ENCODE peak calls at places on chromosomes 2 and 18, in four cellular contexts. Y, N, X and Z are unnamed samples.

GRCh38 chr18:24189007-24189528 is 50.2 kb downstream of the CABYR start:
- DNase-seq in N (no peak), X (no peak), Y (no peak), Z (no peak)

GRCh38 chr18:13480856-13481255 is 245.5 kb downstream of the FAM210A start:
- DNase-seq in N (no peak), Y (no peak), X (no peak), Z (no peak)

GRCh38 chr2:120480903-120481445 is 135.0 kb downstream of the INHBB start:
- DNase-seq in Y (no peak), X (peak; percentile 77), N (no peak), Z (no peak)

GRCh38 chr2:19868705-19869550 is 32.9 kb downstream of the TTC32 start:
- DNase-seq in X (no peak), Y (no peak), N (peak; percentile 62), Z (peak; percentile 42)

GRCh38 chr18:23994361-23994902 is 20.1 kb upstream of the TTC39C start:
- DNase-seq in N (no peak), Y (peak; percentile 44), X (peak; percentile 52), Z (no peak)

GRCh38 chr18:55353806-55354205 is 234.2 kb downstream of the TCF4 start:
- DNase-seq in X (no peak), Y (no peak), N (no peak), Z (no peak)

GRCh38 chr2:177984739-177985138 is 87.8 kb downstream of the PDE11A start:
- DNase-seq in N (no peak), X (no peak), Y (no peak), Z (no peak)

GRCh38 chr2:20633794-20634259 is 17.1 kb downstream of the HS1BP3 start:
- DNase-seq in Y (no peak), N (peak; percentile 23), X (no peak), Z (no peak)

GRCh38 chr2:26757873-26758789 is 6.0 kb upstream of the SLC35F6 start:
- DNase-seq in Y (peak; percentile 98), X (peak; percentile 92), N (peak; percentile 36), Z (no peak)

GRCh38 chr2:89767581-89768435 is 1076.3 kb downstream of the RPIA start:
- DNase-seq in Y (no peak), N (no peak), X (no peak), Z (no peak)

GRCh38 chr2:219595250-219595649 is 2.4 kb upstream of the STK11IP start:
- DNase-seq in Y (no peak), X (peak; percentile 43), N (no peak), Z (peak; percentile 72)

GRCh38 chr18:58369616-58370015 is 259.3 kb downstream of the ALPK2 start:
- DNase-seq in Y (no peak), N (no peak), X (no peak), Z (no peak)

GRCh38 chr18:74294526-74294925 is 2.8 kb upstream of the CYB5A start:
- DNase-seq in N (no peak), Y (no peak), X (no peak), Z (no peak)

GRCh38 chr2:67486041-67486796 is 89.1 kb downstream of the ETAA1 start:
- DNase-seq in X (no peak), N (no peak), Y (no peak), Z (no peak)

GRCh38 chr2:229043681-229044080 is 227.4 kb downstream of the PID1 start:
- DNase-seq in X (no peak), Y (no peak), N (no peak), Z (no peak)

GRCh38 chr2:200871151-200871550 is 6.7 kb upstream of the CLK1 start:
- DNase-seq in X (no peak), N (no peak), Y (no peak), Z (no peak)

GRCh38 chr2:110843496-110843895 is 111.1 kb downstream of the ACOXL start:
- DNase-seq in X (no peak), Y (no peak), N (no peak), Z (no peak)

GRCh38 chr2:25187729-25188350 is 19.5 kb upstream of the POMC start:
- DNase-seq in X (no peak), Y (no peak), N (no peak), Z (no peak)

GRCh38 chr18:31576670-31577069 is 15.0 kb upstream of the TTR start:
- DNase-seq in N (no peak), X (no peak), Y (no peak), Z (no peak)

GRCh38 chr2:156124458-156124857 is 208.1 kb downstream of the NR4A2 start:
- DNase-seq in X (no peak), N (no peak), Y (no peak), Z (no peak)

GRCh38 chr2:112888350-112888749 is 22.6 kb upstream of the IL37 start:
- DNase-seq in N (no peak), Y (no peak), X (no peak), Z (no peak)

GRCh38 chr2:161965994-161966393 is 108.0 kb downstream of the DPP4 start:
- DNase-seq in X (no peak), Y (no peak), N (no peak), Z (no peak)

GRCh38 chr2:28160986-28161425 is 231.7 kb upstream of the FOSL2 start:
- DNase-seq in Y (peak; percentile 77), X (no peak), N (no peak), Z (no peak)

GRCh38 chr2:159093496-159093895 is 125.1 kb downstream of the TANC1 start:
- DNase-seq in X (no peak), Y (no peak), N (no peak), Z (no peak)

GRCh38 chr2:72981516-72981915 is 64.2 kb downstream of the EMX1 start:
- DNase-seq in N (no peak), Y (no peak), X (no peak), Z (peak; percentile 24)

GRCh38 chr2:27627963-27628766 is 647 bp downstream of the CCDC121 start:
- DNase-seq in Y (peak; percentile 50), X (peak; percentile 45), N (no peak), Z (no peak)

GRCh38 chr2:241224068-241224850 is 35.8 kb downstream of the ANO7 start:
- DNase-seq in N (no peak), Y (no peak), X (peak; percentile 87), Z (no peak)

GRCh38 chr2:108908717-108909077 is 80.3 kb downstream of the EDAR start:
- DNase-seq in N (no peak), Y (no peak), X (no peak), Z (no peak)

GRCh38 chr2:179751184-179751809 is 110.1 kb downstream of the ZNF385B start:
- DNase-seq in X (peak; percentile 27), N (no peak), Y (peak; percentile 27), Z (no peak)

GRCh38 chr2:23436346-23437099 is 51.5 kb downstream of the KLHL29 start:
- DNase-seq in N (peak; percentile 38), X (no peak), Y (no peak), Z (no peak)

GRCh38 chr2:120868366-120868765 is 132.7 kb downstream of the GLI2 start:
- DNase-seq in X (no peak), N (no peak), Y (no peak), Z (no peak)

GRCh38 chr2:144596074-144596871 is 76.4 kb upstream of the ZEB2 start:
- DNase-seq in X (peak; percentile 33), Y (peak; percentile 34), N (no peak), Z (peak; percentile 84)
- TF ChIP-seq ESRRA in X (no peak), Y (no peak), N (no peak), Z (no peak)

GRCh38 chr2:234211797-234212196 is 161.3 kb downstream of the SPP2 start:
- DNase-seq in Y (no peak), X (no peak), N (no peak), Z (no peak)
- TF ChIP-seq JUN in Y (no peak), X (no peak), N (no peak), Z (no peak)

DNA sequence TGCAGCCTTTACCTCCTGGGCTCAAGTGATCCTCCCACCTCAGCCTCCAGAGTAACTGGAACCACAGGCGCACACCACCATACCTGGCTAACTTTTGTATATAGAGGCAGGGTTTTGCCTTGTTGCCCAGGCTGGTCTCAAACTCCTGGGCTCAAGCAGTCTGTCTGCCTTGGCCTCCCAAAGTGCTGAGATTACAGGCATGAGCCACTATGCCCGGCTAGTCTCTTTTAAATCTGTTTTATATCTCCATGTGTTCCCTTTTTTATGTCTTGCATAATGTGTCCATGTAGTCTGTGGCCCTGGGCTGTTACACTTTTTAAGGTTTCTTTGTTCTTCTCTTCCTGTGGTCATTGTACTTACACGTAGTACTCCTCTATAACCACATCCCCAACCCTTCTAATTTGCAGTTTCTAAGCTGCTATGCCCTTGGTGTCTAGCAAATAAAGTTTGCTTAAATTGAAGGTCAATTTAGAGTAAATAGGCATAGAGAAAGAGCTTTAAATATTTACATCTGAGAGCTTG is 168.2 kb downstream of the MCFD2 start:
- DNase-seq in N (no peak), Y (no peak), X (peak; percentile 84), Z (no peak)
- TF ChIP-seq ESRRA in N (no peak), Y (no peak), X (peak; percentile 62), Z (no peak)

GRCh38 chr18:34808389-34808788 is 98.3 kb downstream of the DTNA start:
- DNase-seq in Y (no peak), N (no peak), X (peak; percentile 5), Z (no peak)

GRCh38 chr18:34805117-34805882 is 95.2 kb downstream of the DTNA start:
- DNase-seq in N (no peak), Y (no peak), X (no peak), Z (no peak)

GRCh38 chr18:34807106-34807796 is 97.2 kb downstream of the DTNA start:
- DNase-seq in N (no peak), X (peak; percentile 4), Y (no peak), Z (no peak)

GRCh38 chr18:34806527-34806926 is 96.4 kb downstream of the DTNA start:
- DNase-seq in N (no peak), Y (no peak), X (no peak), Z (no peak)

DNA sequence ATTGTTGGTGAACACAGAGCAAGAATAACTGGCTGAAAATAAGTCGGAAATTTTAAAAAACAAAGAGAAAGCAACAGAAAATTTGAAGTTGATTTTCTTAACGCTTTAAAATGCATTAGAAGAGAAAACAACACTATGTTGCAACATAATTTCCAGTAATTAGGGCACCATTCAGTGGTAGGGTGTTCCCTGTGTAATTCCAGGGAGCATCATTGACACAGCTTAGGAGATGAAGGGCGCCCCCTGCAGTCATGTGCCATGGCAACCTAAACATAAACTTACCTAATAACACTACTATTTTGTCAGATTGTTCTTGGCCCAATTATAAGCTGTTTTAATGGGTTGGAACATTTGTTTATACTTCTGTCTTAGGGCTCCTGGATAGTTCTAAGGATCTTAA is 99.6 kb downstream of the DTNA start:
- DNase-seq in Y (peak; percentile 39), N (peak; percentile 75), X (peak; percentile 52), Z (peak; percentile 18)
- TF ChIP-seq JUN in Y (no peak), N (no peak), X (no peak), Z (no peak)

GRCh38 chr2:100302585-100302892 is 19.8 kb downstream of the LONRF2 start:
- DNase-seq in N (no peak), X (no peak), Y (no peak), Z (no peak)
- TF ChIP-seq ESRRA in N (no peak), X (no peak), Y (no peak), Z (no peak)